ENCODE peak calls at places on chromosomes 16 and 17, in five cellular contexts. Z, F, L, Q and P are unnamed samples.
A peak's percentile ranks its signal among the peaks of the same experiment; 100 is the strongest.

GRCh38 chr17:74921045-74921681 is 1.9 kb downstream of the USH1G start:
- DNase-seq in Z (no peak), F (no peak), L (no peak), Q (no peak), P (no peak)

GRCh38 chr16:49967012-49967559 is 57.9 kb upstream of the CNEP1R1 start:
- DNase-seq in Z (no peak), F (no peak), L (no peak), Q (no peak), P (no peak)

GRCh38 chr16:4918790-4919210 is 18.1 kb downstream of the PPL start:
- DNase-seq in Z (no peak), F (no peak), L (no peak), Q (peak; percentile 16), P (peak; percentile 99)

GRCh38 chr17:45843722-45844121 is 959 bp upstream of the SPPL2C start:
- DNase-seq in Z (no peak), F (no peak), L (no peak), Q (no peak), P (no peak)

GRCh38 chr16:11016993-11017392 is 72.6 kb downstream of the CLEC16A start:
- DNase-seq in Z (peak; percentile 62), F (peak; percentile 93), L (peak; percentile 58), Q (peak; percentile 45), P (peak; percentile 53)

GRCh38 chr16:57525761-57526160 is 10.6 kb downstream of the CCDC102A start:
- DNase-seq in Z (no peak), F (no peak), L (no peak), Q (no peak), P (peak; percentile 93)

GRCh38 chr16:15726715-15727114 is 76.7 kb downstream of the NDE1 start:
- DNase-seq in Z (no peak), F (peak; percentile 78), L (no peak), Q (no peak), P (no peak)

GRCh38 chr16:71459510-71459909 is 2.5 kb downstream of the ZNF23 start:
- DNase-seq in Z (no peak), F (no peak), L (no peak), Q (no peak), P (no peak)

GRCh38 chr16:8402981-8403853 is 187.1 kb downstream of the TMEM114 start:
- DNase-seq in Z (no peak), F (no peak), L (no peak), Q (no peak), P (no peak)

GRCh38 chr17:60390881-60391418 is 983 bp downstream of the USP32 start:
- DNase-seq in Z (peak; percentile 25), F (peak; percentile 56), L (peak; percentile 33), Q (peak; percentile 54), P (peak; percentile 54)

GRCh38 chr16:65833171-65833871 is 533.2 kb upstream of the CDH5 start:
- DNase-seq in Z (no peak), F (no peak), L (peak; percentile 84), Q (no peak), P (no peak)

GRCh38 chr16:54873081-54873480 is 57.6 kb upstream of the IRX5 start:
- DNase-seq in Z (no peak), F (no peak), L (no peak), Q (no peak), P (no peak)

GRCh38 chr17:7109461-7110322 is 4.9 kb downstream of the ASGR2 start:
- DNase-seq in Z (no peak), F (peak; percentile 33), L (no peak), Q (no peak), P (no peak)

GRCh38 chr16:53925011-53925410 is 221.1 kb downstream of the FTO start:
- DNase-seq in Z (no peak), F (no peak), L (no peak), Q (no peak), P (no peak)

GRCh38 chr16:66293932-66294331 is 72.6 kb upstream of the CDH5 start:
- DNase-seq in Z (no peak), F (no peak), L (no peak), Q (no peak), P (no peak)

GRCh38 chr16:87621550-87621829 is 19.2 kb downstream of the JPH3 start:
- DNase-seq in Z (no peak), F (no peak), L (no peak), Q (no peak), P (no peak)

GRCh38 chr16:5551909-5552308 is 454.3 kb upstream of the EEF2KMT start:
- DNase-seq in Z (no peak), F (no peak), L (no peak), Q (no peak), P (no peak)

GRCh38 chr17:40932608-40933007 is 4.8 kb downstream of the KRT23 start:
- DNase-seq in Z (no peak), F (no peak), L (no peak), Q (no peak), P (no peak)

GRCh38 chr17:38361700-38362465 is 10.2 kb downstream of the SOCS7 start:
- DNase-seq in Z (no peak), F (no peak), L (no peak), Q (no peak), P (no peak)

GRCh38 chr17:74443516-74444296 is 11.8 kb downstream of the GPRC5C start:
- DNase-seq in Z (no peak), F (no peak), L (no peak), Q (no peak), P (no peak)

GRCh38 chr17:51118330-51119195 is 2.1 kb downstream of the SPAG9 start:
- DNase-seq in Z (no peak), F (peak; percentile 81), L (no peak), Q (peak; percentile 96), P (peak; percentile 72)

GRCh38 chr17:58758890-58759289 is 3.2 kb downstream of the PPM1E start:
- DNase-seq in Z (no peak), F (no peak), L (no peak), Q (no peak), P (no peak)

GRCh38 chr16:30375830-30376229 is 1.2 kb downstream of the MYL11 start:
- DNase-seq in Z (no peak), F (no peak), L (no peak), Q (no peak), P (no peak)

GRCh38 chr17:47332287-47332686 is 8.5 kb downstream of the EFCAB13 start:
- DNase-seq in Z (no peak), F (no peak), L (no peak), Q (no peak), P (no peak)

GRCh38 chr16:75377971-75378386 is 55.3 kb downstream of the CFDP1 start:
- DNase-seq in Z (peak; percentile 18), F (no peak), L (peak; percentile 97), Q (peak; percentile 26), P (no peak)

DNA sequence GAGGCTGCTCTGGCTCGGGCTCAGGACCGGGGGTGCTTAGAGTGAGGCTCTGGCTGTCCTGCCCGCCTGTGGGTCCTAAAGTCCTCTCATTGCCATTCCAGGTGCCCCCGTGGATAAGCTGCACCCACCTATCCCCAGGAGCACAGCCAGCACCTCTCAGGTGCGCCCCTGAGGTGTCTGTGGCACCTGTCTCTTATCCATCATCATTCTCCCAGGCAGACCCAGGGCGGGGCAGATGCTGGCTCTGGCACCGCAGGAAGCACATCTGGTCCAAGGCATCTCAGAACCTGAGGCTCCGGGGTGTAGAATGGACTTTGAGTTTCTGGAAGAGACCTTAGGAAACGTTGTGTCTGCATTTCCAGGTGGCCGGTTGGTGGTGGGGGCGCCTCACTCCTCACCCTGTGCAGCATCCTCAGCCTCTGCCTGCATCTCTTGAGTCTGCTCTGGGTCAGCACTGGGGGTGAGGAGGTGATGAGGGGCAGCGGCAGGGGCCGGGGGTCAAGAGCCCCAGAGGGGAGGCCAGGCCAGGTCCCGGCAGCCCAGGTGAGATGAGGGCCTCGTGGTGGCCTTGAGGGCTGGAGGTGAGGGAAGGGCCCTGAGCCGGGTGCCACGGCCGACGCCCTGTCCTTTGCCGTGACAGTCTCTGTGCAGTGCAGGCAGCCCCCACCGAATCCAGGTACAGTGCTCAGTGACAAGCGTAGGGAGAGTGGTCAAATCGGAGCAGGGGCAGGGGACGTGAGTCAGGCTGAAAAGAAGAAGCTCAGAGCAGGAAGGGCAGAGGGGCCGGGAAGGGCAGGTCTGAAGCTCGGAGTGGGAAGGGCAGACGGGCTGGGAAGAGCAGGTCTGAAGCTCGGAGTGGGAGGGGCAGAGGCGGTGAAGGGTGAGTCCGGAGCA is 173.5 kb downstream of the NPIPB11 start:
- DNase-seq in Z (no peak), F (no peak), L (no peak), Q (no peak), P (no peak)
- TF ChIP-seq CTCF in Z (no peak), F (no peak), L (no peak), Q (no peak), P (no peak)

GRCh38 chr17:78042542-78042941 is 84.0 kb downstream of the TNRC6C start:
- DNase-seq in Z (no peak), F (no peak), L (no peak), Q (no peak), P (no peak)

GRCh38 chr17:78041401-78042179 is 83.1 kb downstream of the TNRC6C start:
- DNase-seq in Z (no peak), F (no peak), L (no peak), Q (no peak), P (no peak)

GRCh38 chr17:78039581-78039980 is 81.1 kb downstream of the TNRC6C start:
- DNase-seq in Z (no peak), F (no peak), L (no peak), Q (no peak), P (no peak)

GRCh38 chr17:78038748-78039288 is 80.3 kb downstream of the TNRC6C start:
- DNase-seq in Z (no peak), F (no peak), L (no peak), Q (no peak), P (no peak)

GRCh38 chr17:78040561-78041400 is 82.3 kb downstream of the TNRC6C start:
- DNase-seq in Z (peak; percentile 66), F (peak; percentile 52), L (peak; percentile 43), Q (peak; percentile 51), P (peak; percentile 45)
- TF ChIP-seq POLR2A in Z (peak; percentile 88), F (no peak), L (no peak), Q (peak; percentile 43), P (no peak)

GRCh38 chr16:89365996-89366395 is 124.4 kb downstream of the ANKRD11 start:
- DNase-seq in Z (no peak), F (no peak), L (no peak), Q (no peak), P (no peak)
- H3K4me1 ChIP-seq in Z (peaks cover 65% of the 10 kb centered on the region), F (peaks cover 14% of the 10 kb centered on the region), L (peaks cover 44% of the 10 kb centered on the region), Q (peaks cover 65% of the 10 kb centered on the region), P (peaks cover 68% of the 10 kb centered on the region)

GRCh38 chr17:2592974-2593845 is at the start of gene PAFAH1B1:
- DNase-seq in Z (peak; percentile 92), F (peak; percentile 95), L (peak; percentile 72), Q (peak; percentile 94), P (peak; percentile 92)
- TF ChIP-seq CTCF in Z (peak; percentile 23), F (peak; percentile 46), L (peak; percentile 21), Q (no peak), P (no peak)

GRCh38 chr16:67563708-67564468 is 1.6 kb downstream of the CTCF start:
- DNase-seq in Z (no peak), F (peak; percentile 73), L (peak; percentile 88), Q (peak; percentile 61), P (peak; percentile 51)
- TF ChIP-seq POLR2A in Z (no peak), F (peak; percentile 35), L (no peak), Q (peak; percentile 60), P (no peak)

DNA sequence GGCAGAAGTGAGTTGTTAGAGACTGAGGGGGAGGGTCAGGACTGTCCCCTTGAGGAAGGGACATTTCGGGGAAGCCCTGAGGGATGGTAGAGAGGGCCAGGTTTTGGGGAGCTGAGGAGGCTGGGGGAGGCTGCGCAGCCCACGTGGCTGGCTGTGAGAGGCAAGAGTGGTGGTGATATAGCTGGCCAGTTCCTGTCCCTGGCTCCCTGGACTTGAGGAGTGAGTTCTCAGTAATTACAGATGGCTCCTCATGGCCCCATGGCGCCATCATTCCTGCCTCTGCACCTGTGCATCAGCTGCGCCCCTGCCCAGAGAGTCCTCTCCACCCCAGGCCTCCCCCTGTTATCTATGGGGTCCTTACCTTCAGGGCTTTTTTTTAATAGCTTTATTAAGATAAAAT is 30.3 kb downstream of the MPRIP start:
- DNase-seq in Z (no peak), F (peak; percentile 22), L (no peak), Q (peak; percentile 0), P (no peak)
- H3K4me1 ChIP-seq in Z (peaks cover 89% of the 10 kb centered on the region), F (no peaks in the 10 kb centered on the region), L (peaks cover 28% of the 10 kb centered on the region), Q (peaks cover 17% of the 10 kb centered on the region), P (peaks cover 65% of the 10 kb centered on the region)